ENCODE peak calls at places on chromosomes 13 and 19, in five cellular contexts. Q is suprapubic skin, E is HCT116, N is endothelial cell of umbilical vein, A is sigmoid colon. O is an unnamed sample.

GRCh38 chr19:1322198-1322981 is 36.7 kb downstream of the EFNA2 start:
- DNase-seq in Q (no peak), E (no peak), N (no peak), A (no peak), O (no peak)

GRCh38 chr13:44703371-44703770 is 127.2 kb upstream of the TSC22D1 start:
- DNase-seq in Q (no peak), E (no peak), N (no peak), A (no peak), O (no peak)

GRCh38 chr19:52527134-52527953 is at the start of gene ZNF808:
- DNase-seq in Q (peak), E (peak), N (peak), A (peak), O (peak)

GRCh38 chr19:49133621-49134454 is 14.5 kb downstream of the PPFIA3 start:
- DNase-seq in Q (no peak), E (no peak), N (peak), A (peak), O (no peak)

GRCh38 chr13:39557285-39557955 is 45.6 kb downstream of the LHFPL6 start:
- DNase-seq in Q (no peak), E (no peak), N (no peak), A (no peak), O (no peak)

GRCh38 chr13:107099661-107100060 is 531.7 kb upstream of the ARGLU1 start:
- DNase-seq in Q (no peak), E (no peak), N (no peak), A (no peak), O (no peak)

GRCh38 chr13:21734961-21735360 is 64.1 kb downstream of the FGF9 start:
- DNase-seq in Q (no peak), E (no peak), N (no peak), A (no peak), O (no peak)

GRCh38 chr19:48969276-48970138 is 4.4 kb downstream of the FTL start:
- DNase-seq in Q (no peak), E (no peak), N (no peak), A (peak), O (no peak)

GRCh38 chr13:105552078-105552477 is 983.4 kb downstream of the EFNB2 start:
- DNase-seq in Q (no peak), E (no peak), N (no peak), A (no peak), O (no peak)

GRCh38 chr19:33747273-33747672 is 49.4 kb upstream of the KCTD15 start:
- DNase-seq in Q (no peak), E (no peak), N (no peak), A (no peak), O (no peak)

GRCh38 chr13:108957369-108958012 is 328.1 kb downstream of the MYO16 start:
- DNase-seq in Q (no peak), E (peak), N (peak), A (peak), O (no peak)

GRCh38 chr13:44969858-44970484 is 19.3 kb downstream of the NUFIP1 start:
- DNase-seq in Q (no peak), E (peak), N (peak), A (no peak), O (no peak)

GRCh38 chr19:5395996-5396939 is 55.7 kb upstream of the PTPRS start:
- DNase-seq in Q (no peak), E (no peak), N (no peak), A (no peak), O (no peak)

GRCh38 chr13:81017525-81018152 is 676.7 kb upstream of the SPRY2 start:
- DNase-seq in Q (no peak), E (peak), N (peak), A (no peak), O (no peak)

GRCh38 chr19:1823539-1824251 is 11.6 kb upstream of the ATP8B3 start:
- DNase-seq in Q (no peak), E (no peak), N (no peak), A (no peak), O (no peak)

GRCh38 chr19:46297700-46298476 is 1.0 kb downstream of the HIF3A start:
- DNase-seq in Q (peak), E (no peak), N (peak), A (peak), O (peak)

GRCh38 chr13:112000888-112001287 is 66.1 kb upstream of the SOX1 start:
- DNase-seq in Q (no peak), E (no peak), N (no peak), A (no peak), O (no peak)

GRCh38 chr19:1896508-1896907 is 8.7 kb upstream of the ADAT3 start:
- DNase-seq in Q (no peak), E (no peak), N (no peak), A (no peak), O (no peak)

GRCh38 chr13:94590744-94591143 is 5.2 kb downstream of the TGDS start:
- DNase-seq in Q (no peak), E (no peak), N (no peak), A (no peak), O (no peak)

GRCh38 chr13:111239754-111240670 is 80.4 kb upstream of the TEX29 start:
- DNase-seq in Q (no peak), E (no peak), N (no peak), A (no peak), O (no peak)

GRCh38 chr13:50596776-50597203 is 246.7 kb downstream of the DLEU7 start:
- DNase-seq in Q (no peak), E (no peak), N (no peak), A (no peak), O (no peak)

DNA sequence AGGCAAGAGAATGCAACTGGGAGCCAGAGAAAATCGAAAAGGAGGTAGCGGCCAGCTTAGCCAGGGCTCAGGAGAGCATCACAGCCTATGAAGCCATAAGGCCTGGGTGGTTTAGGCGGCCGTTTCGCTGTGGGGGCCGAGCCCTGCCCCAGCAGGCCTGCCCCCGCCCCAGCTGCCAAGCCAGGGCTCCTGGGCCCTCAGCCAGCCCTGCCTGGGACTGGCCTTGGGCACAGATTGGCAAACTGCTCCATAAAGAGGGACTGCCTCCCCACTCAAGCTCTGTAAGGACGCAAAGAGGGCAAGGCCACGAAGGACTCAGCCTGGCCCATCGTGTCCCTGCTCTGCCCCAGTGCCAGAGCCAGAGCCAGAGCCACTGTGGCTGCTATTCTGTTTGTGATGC is 10.2 kb downstream of the ZNF653 start:
- DNase-seq in Q (no peak), E (no peak), N (no peak), A (no peak), O (no peak)
- H3K27ac ChIP-seq in Q (no peak), E (no peak), N (no peak), A (no peak), O (no peak)

GRCh38 chr13:114130708-114131580 is 1.5 kb downstream of the RASA3 start:
- DNase-seq in Q (no peak), E (no peak), N (peak), A (peak), O (no peak)
- TF ChIP-seq POLR2AphosphoS5 in Q (no peak), E (no peak), N (no peak), A (peak), O (peak)

GRCh38 chr19:7703332-7703731 is 1.4 kb upstream of the FCER2 start:
- DNase-seq in Q (no peak), E (no peak), N (no peak), A (no peak), O (no peak)

GRCh38 chr19:7706188-7706530 is 4.2 kb upstream of the FCER2 start:
- DNase-seq in Q (no peak), E (no peak), N (no peak), A (no peak), O (no peak)

GRCh38 chr19:7704280-7705060 is 2.5 kb upstream of the FCER2 start:
- DNase-seq in Q (no peak), E (no peak), N (no peak), A (no peak), O (no peak)

GRCh38 chr19:7706662-7707454 is 4.9 kb upstream of the FCER2 start:
- DNase-seq in Q (no peak), E (no peak), N (no peak), A (no peak), O (no peak)

DNA sequence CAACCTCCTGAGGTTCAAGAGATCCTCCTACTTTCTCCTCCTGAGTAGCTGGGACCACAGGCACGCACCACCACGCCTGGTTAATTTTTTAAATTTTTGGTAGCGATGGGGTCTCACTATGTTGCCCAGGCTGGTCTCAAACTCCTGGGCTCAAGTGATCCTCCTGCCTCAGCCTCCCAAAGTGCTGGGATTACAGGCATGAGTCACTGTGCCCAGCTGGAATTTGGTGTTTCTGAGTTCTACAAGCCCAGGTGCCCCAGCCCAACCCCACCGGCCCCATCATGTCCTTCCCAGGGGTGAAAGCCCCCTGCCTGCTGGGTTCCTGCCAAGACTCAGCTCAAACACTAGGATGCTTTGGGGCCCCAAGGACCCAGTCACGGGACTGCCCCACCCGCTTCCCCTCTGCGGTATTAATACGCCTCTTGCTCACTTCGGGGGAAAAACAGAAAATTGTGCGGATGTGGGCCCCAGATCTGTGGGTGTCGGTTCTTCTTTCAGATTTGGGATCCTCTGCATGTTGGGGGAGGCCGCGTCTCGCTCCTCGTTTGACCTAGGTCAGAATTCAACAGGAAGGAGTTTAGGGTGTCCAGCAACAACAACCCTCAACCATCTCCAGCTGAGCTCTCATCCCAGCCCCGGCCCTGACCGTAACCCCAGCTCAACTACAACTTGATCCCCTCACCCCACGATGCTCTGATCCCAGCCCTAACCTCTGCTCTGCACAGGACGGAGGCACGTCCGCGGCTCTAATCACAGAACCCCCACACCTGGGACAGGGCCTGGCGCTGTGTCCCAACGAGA is 3.7 kb upstream of the FCER2 start:
- DNase-seq in Q (no peak), E (no peak), N (no peak), A (peak), O (no peak)
- H3K27ac ChIP-seq in Q (peak), E (no peak), N (no peak), A (no peak), O (no peak)

DNA sequence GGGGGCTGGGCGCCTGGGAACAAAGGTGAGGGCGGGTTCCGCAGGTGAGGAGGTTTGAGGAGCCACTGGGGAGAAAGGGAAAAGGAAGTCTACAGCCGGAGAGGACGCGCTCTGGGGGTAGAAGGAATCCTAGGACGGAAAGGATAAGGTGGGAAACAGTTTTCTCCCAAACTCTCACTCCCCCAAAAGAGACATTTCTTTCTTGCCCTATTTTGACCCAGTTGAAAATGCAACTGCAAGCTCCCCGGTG is 651 bp upstream of the POLR1D start:
- DNase-seq in Q (no peak), E (peak), N (peak), A (no peak), O (no peak)
- TF ChIP-seq POLR2AphosphoS5 in Q (no peak), E (no peak), N (no peak), A (no peak), O (no peak)

GRCh38 chr19:19464339-19465098 is 50.8 kb downstream of the TSSK6 start:
- DNase-seq in Q (no peak), E (no peak), N (peak), A (no peak), O (no peak)
- H3K27ac ChIP-seq in Q (peak), E (peak), N (peak), A (peak), O (peak)